ENCODE peak calls at places on chromosomes 2 and 18, in four cellular contexts. Q is CD8-positive, alpha-beta T cell; Z is heart right ventricle; T is right lobe of liver. S is an unnamed sample.

GRCh38 chr2:235149240-235149641 is 197.4 kb downstream of the SH3BP4 start:
- ATAC-seq in Q (no peak), T (no peak), Z (no peak), S (no peak)

GRCh38 chr2:187272255-187272654 is 175.8 kb downstream of the CALCRL start:
- ATAC-seq in Q (no peak), T (no peak), Z (no peak), S (no peak)

GRCh38 chr2:98912957-98913915 is 22.8 kb downstream of the CRACDL start:
- ATAC-seq in Q (no peak), T (no peak), Z (no peak), S (no peak)

GRCh38 chr2:159960413-159960812 is 102.0 kb downstream of the PLA2R1 start:
- ATAC-seq in T (peak; percentile 45), Z (peak; percentile 53), Q (no peak), S (no peak)

GRCh38 chr2:198657520-198658121 is 800.1 kb downstream of the SATB2 start:
- ATAC-seq in T (no peak), Q (no peak), Z (no peak), S (no peak)

GRCh38 chr2:214648520-214648919 is 161.0 kb downstream of the BARD1 start:
- ATAC-seq in Q (no peak), T (no peak), Z (no peak), S (no peak)

GRCh38 chr2:112542974-112543760 is 902 bp downstream of the POLR1B start:
- ATAC-seq in Q (peak; percentile 11), Z (no peak), T (no peak), S (no peak)

GRCh38 chr2:65075605-65076344 is 19.6 kb downstream of the CEP68 start:
- ATAC-seq in Z (peak; percentile 88), Q (no peak), T (peak; percentile 44), S (peak; percentile 71)

GRCh38 chr2:48131503-48132293 is 225.4 kb upstream of the FBXO11 start:
- ATAC-seq in Q (peak; percentile 23), Z (no peak), T (no peak), S (no peak)

GRCh38 chr2:65309699-65310098 is 82.1 kb downstream of the ACTR2 start:
- ATAC-seq in Q (no peak), Z (no peak), T (peak; percentile 11), S (no peak)

GRCh38 chr2:179263015-179263414 is 1.6 kb downstream of the SESTD1 start:
- ATAC-seq in T (peak; percentile 25), Q (no peak), Z (no peak), S (no peak)

GRCh38 chr2:37342636-37343211 is 1.7 kb upstream of the QPCT start:
- ATAC-seq in Z (peak; percentile 37), T (peak; percentile 37), Q (no peak), S (no peak)

GRCh38 chr2:220673475-220673874 is 898.6 kb downstream of the EPHA4 start:
- ATAC-seq in Z (no peak), Q (no peak), T (no peak), S (no peak)

GRCh38 chr18:53797998-53798397 is 426.5 kb downstream of the MBD2 start:
- ATAC-seq in Q (no peak), T (no peak), Z (no peak), S (no peak)

GRCh38 chr2:6881036-6881435 is 3.5 kb downstream of the RSAD2 start:
- ATAC-seq in Q (no peak), Z (no peak), T (no peak), S (no peak)

GRCh38 chr18:51578403-51578980 is 381.0 kb upstream of the MEX3C start:
- ATAC-seq in Q (no peak), T (no peak), Z (no peak), S (no peak)

GRCh38 chr2:2743164-2743571 is 412.1 kb upstream of the MYT1L start:
- ATAC-seq in Q (no peak), T (peak; percentile 47), Z (peak; percentile 91), S (peak; percentile 86)

GRCh38 chr2:96580771-96581170 is 44.2 kb downstream of the ARID5A start:
- ATAC-seq in T (peak; percentile 37), Z (no peak), Q (no peak), S (no peak)

GRCh38 chr18:2882201-2882600 is 35.4 kb downstream of the EMILIN2 start:
- ATAC-seq in T (no peak), Z (no peak), Q (no peak), S (no peak)

GRCh38 chr2:147873859-147874483 is 29.1 kb downstream of the ACVR2A start:
- ATAC-seq in T (no peak), Q (no peak), Z (no peak), S (no peak)

GRCh38 chr18:62037012-62037742 is 144.4 kb upstream of the RNF152 start:
- ATAC-seq in Z (peak; percentile 55), T (peak; percentile 73), Q (no peak), S (no peak)

GRCh38 chr2:136286423-136286822 is 168.5 kb upstream of the CXCR4 start:
- ATAC-seq in Z (no peak), Q (no peak), T (no peak), S (no peak)

GRCh38 chr18:78871631-78872030 is 108.0 kb upstream of the SALL3 start:
- ATAC-seq in Z (no peak), Q (no peak), T (no peak), S (no peak)

GRCh38 chr2:18834341-18834740 is 245.0 kb upstream of the NT5C1B start:
- ATAC-seq in Q (no peak), Z (peak; percentile 54), T (peak; percentile 76), S (peak; percentile 72)

GRCh38 chr2:67374481-67374880 is 22.7 kb upstream of the ETAA1 start:
- ATAC-seq in Q (no peak), Z (no peak), T (no peak), S (no peak)

GRCh38 chr18:69865656-69866241 is 81.9 kb downstream of the CD226 start:
- ATAC-seq in Q (no peak), Z (no peak), T (no peak), S (no peak)

GRCh38 chr18:9741821-9742541 is 33.9 kb downstream of the RAB31 start:
- ATAC-seq in Z (peak; percentile 61), T (peak; percentile 44), Q (no peak), S (peak; percentile 50)

GRCh38 chr18:21084511-21085078 is 27.0 kb downstream of the ROCK1 start:
- ATAC-seq in Q (no peak), T (no peak), Z (no peak), S (no peak)

GRCh38 chr2:85085563-85085962 is 47.6 kb upstream of the TCF7L1 start:
- ATAC-seq in Q (no peak), Z (no peak), T (no peak), S (no peak)

GRCh38 chr2:110804915-110805314 is 72.5 kb downstream of the ACOXL start:
- ATAC-seq in T (no peak), Q (peak; percentile 88), Z (no peak), S (no peak)

GRCh38 chr2:233468047-233468745 is 98.4 kb downstream of the USP40 start:
- ATAC-seq in Z (no peak), T (no peak), Q (no peak), S (no peak)

GRCh38 chr18:63299837-63300787 is 19.5 kb downstream of the BCL2 start:
- ATAC-seq in T (no peak), Z (no peak), Q (peak; percentile 59), S (no peak)

GRCh38 chr2:201262718-201263117 is 2.4 kb downstream of the CASP8 start:
- ATAC-seq in Q (no peak), Z (no peak), T (no peak), S (no peak)

GRCh38 chr2:201260302-201260800 is at the start of gene CASP8:
- ATAC-seq in Q (peak; percentile 35), Z (peak; percentile 29), T (peak; percentile 49), S (peak; percentile 32)

GRCh38 chr2:201263774-201264173 is 3.4 kb downstream of the CASP8 start:
- ATAC-seq in T (peak; percentile 14), Z (no peak), Q (no peak), S (no peak)

GRCh38 chr2:201261471-201261870 is 1.1 kb downstream of the CASP8 start:
- ATAC-seq in Z (no peak), T (no peak), Q (no peak), S (no peak)

DNA sequence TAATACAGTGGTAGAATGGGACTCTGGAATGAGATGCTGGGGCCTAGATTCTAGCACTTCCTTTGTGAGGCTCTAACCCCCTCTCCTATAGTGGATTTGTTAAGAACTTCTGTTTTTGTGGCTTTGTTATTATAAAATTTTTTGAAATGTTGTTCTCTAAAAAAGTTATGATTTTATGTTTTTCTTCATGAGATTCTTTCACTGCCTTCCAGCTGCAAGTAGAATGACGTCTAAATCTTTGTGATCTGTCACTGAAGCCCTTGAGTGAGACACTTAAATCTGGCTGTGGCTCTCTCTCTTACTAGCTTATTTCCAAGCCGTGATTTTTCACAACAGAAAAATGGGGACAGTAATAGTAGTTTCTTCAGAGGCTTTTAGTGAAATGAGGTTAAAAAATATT is 1.6 kb downstream of the CASP8 start:
- ATAC-seq in T (no peak), Q (no peak), Z (no peak), S (no peak)
- H3K4me1 ChIP-seq in T (no peaks in the 10 kb centered on the region), Q (peaks cover 68% of the 10 kb centered on the region), Z (peaks cover 70% of the 10 kb centered on the region), S (peaks cover 11% of the 10 kb centered on the region)

DNA sequence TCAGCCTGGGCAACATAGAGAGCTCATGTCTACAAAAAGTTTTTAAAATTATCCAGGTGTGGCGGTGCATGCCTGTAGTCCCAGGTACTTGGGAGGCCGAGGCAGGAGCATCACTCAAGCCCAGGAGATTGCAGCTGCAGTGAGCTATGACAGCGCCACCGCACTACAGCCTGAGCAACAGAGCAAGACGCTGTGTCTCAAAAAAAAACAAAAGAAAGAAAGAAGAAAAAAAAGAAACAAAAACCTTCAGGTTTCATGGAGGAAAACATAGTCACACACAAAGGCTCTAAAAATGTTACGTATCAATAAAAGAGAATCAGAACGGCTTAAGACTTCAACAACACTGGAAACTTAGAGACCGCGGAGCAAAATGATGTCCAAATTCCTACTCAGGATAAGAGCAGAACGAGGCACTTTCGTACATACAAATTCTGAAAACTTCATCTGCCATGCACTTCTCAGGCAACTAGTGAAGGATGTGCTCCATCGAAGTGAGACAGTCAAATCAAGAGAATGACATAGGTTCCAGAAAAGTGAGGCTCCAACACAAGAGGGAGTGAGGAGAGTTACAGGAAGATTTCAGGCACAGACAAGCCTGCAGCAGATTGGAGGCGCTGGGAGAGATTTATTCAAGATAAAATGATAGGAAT is 4.4 kb downstream of the HDLBP start:
- ATAC-seq in Q (no peak), Z (no peak), T (no peak), S (no peak)
- H3K4me1 ChIP-seq in Q (peaks cover 50% of the 10 kb centered on the region), Z (peaks cover 64% of the 10 kb centered on the region), T (peaks cover 60% of the 10 kb centered on the region), S (no peaks in the 10 kb centered on the region)

GRCh38 chr2:208872591-208872990 is 466.0 kb downstream of the PTH2R start:
- ATAC-seq in Q (no peak), Z (no peak), T (no peak), S (no peak)
- H3K4me1 ChIP-seq in Q (no peaks in the 10 kb centered on the region), Z (no peaks in the 10 kb centered on the region), T (no peaks in the 10 kb centered on the region), S (no peaks in the 10 kb centered on the region)

GRCh38 chr2:26613241-26614204 is 27.6 kb downstream of the CIB4 start:
- ATAC-seq in Q (no peak), Z (peak; percentile 53), T (no peak), S (peak; percentile 26)

GRCh38 chr2:26610504-26611335 is 30.4 kb downstream of the CIB4 start:
- ATAC-seq in T (no peak), Q (no peak), Z (no peak), S (no peak)

GRCh38 chr2:26612522-26613240 is 28.5 kb downstream of the CIB4 start:
- ATAC-seq in Q (no peak), Z (peak; percentile 59), T (peak; percentile 49), S (peak; percentile 61)

GRCh38 chr2:26609839-26610277 is 31.3 kb downstream of the CIB4 start:
- ATAC-seq in Z (no peak), T (no peak), Q (peak; percentile 57), S (no peak)

DNA sequence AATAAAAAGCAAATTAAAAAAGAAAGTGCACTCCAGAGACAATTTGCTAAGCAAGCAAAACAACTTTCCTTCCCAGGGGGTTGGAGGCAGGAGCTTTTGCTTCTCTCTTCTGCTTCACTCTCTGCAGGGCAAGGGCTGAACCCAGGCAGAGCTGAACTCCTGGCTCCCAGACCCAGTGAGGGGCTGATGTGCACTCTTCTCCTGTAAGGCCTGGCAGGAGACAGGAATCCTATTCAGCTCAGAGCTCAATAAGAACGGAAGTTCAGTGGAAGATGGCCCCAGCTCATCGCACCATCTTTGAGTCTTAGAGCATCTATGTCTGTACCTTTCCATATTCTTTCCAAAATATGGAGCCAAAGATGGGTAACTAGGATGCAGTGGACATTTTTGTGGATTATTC is 29.1 kb downstream of the CIB4 start:
- ATAC-seq in T (no peak), Q (no peak), Z (no peak), S (no peak)
- H3K4me1 ChIP-seq in T (peaks cover 6% of the 10 kb centered on the region), Q (peaks cover 24% of the 10 kb centered on the region), Z (peaks cover 15% of the 10 kb centered on the region), S (no peaks in the 10 kb centered on the region)

S was measured in gastroesophageal sphincter.